ENCODE peak calls at places on chromosomes 5 and 9, in four cellular contexts. B, D, J and Z are unnamed samples.

GRCh38 chr5:24742334-24742733 is 97.6 kb upstream of the CDH10 start:
- DNase-seq in D (no peak), J (no peak), B (no peak), Z (no peak)

GRCh38 chr5:1161108-1161831 is 40.1 kb upstream of the SLC6A19 start:
- DNase-seq in D (peak; percentile 94), J (no peak), B (no peak), Z (no peak)

GRCh38 chr5:2805080-2805479 is 53.6 kb upstream of the IRX2 start:
- DNase-seq in J (no peak), B (peak; percentile 75), D (no peak), Z (no peak)

GRCh38 chr5:99644822-99645221 is 716.0 kb upstream of the CHD1 start:
- DNase-seq in D (no peak), J (no peak), B (no peak), Z (no peak)

GRCh38 chr5:53446908-53447307 is 33.5 kb upstream of the FST start:
- DNase-seq in B (no peak), J (no peak), D (no peak), Z (no peak)

GRCh38 chr5:93909356-93909755 is 168.0 kb upstream of the POU5F2 start:
- DNase-seq in B (no peak), D (no peak), J (no peak), Z (no peak)

GRCh38 chr5:137209232-137209810 is 289.8 kb downstream of the SPOCK1 start:
- DNase-seq in J (no peak), B (no peak), D (no peak), Z (no peak)

GRCh38 chr5:178672635-178673034 is 45.8 kb upstream of the CLK4 start:
- DNase-seq in D (no peak), J (no peak), B (no peak), Z (no peak)

GRCh38 chr9:20941177-20941690 is 90.2 kb downstream of the HACD4 start:
- DNase-seq in J (no peak), B (peak; percentile 61), D (peak; percentile 63), Z (peak; percentile 54)

GRCh38 chr5:158483202-158483870 is 616.4 kb downstream of the EBF1 start:
- DNase-seq in B (no peak), D (no peak), J (no peak), Z (no peak)

GRCh38 chr9:108151161-108151586 is 661.6 kb upstream of the KLF4 start:
- DNase-seq in B (no peak), J (peak; percentile 14), D (no peak), Z (no peak)

GRCh38 chr5:163529698-163530097 is 24.3 kb downstream of the MAT2B start:
- DNase-seq in D (peak; percentile 30), J (no peak), B (no peak), Z (no peak)

GRCh38 chr5:168219515-168220410 is 71.7 kb upstream of the WWC1 start:
- DNase-seq in J (peak; percentile 78), B (peak; percentile 59), D (peak; percentile 60), Z (peak; percentile 68)

GRCh38 chr5:72152506-72152905 is 45.2 kb downstream of the MAP1B start:
- DNase-seq in B (no peak), J (no peak), D (no peak), Z (no peak)

GRCh38 chr5:26847041-26847736 is 191.2 kb downstream of the CDH9 start:
- DNase-seq in B (peak; percentile 17), J (no peak), D (peak; percentile 31), Z (no peak)

GRCh38 chr5:59380350-59380951 is 513.1 kb downstream of the PDE4D start:
- DNase-seq in J (peak; percentile 7), D (peak; percentile 50), B (no peak), Z (peak; percentile 76)

GRCh38 chr5:124536333-124536732 is 210.1 kb downstream of the ZNF608 start:
- DNase-seq in J (no peak), B (no peak), D (peak; percentile 9), Z (no peak)

GRCh38 chr5:78361226-78361993 is 993 bp downstream of the SCAMP1 start:
- DNase-seq in B (no peak), D (peak; percentile 51), J (peak; percentile 25), Z (no peak)

GRCh38 chr5:171630047-171630669 is 155.5 kb upstream of the SMIM23 start:
- DNase-seq in D (no peak), J (peak; percentile 34), B (peak; percentile 77), Z (no peak)

GRCh38 chr5:57172466-57172961 is 1.3 kb upstream of the GPBP1 start:
- DNase-seq in B (no peak), D (no peak), J (peak; percentile 23), Z (no peak)

GRCh38 chr9:111916234-111916645 is 19.6 kb downstream of the UGCG start:
- DNase-seq in B (no peak), J (no peak), D (no peak), Z (no peak)

GRCh38 chr5:171207256-171207866 is 101.7 kb upstream of the TLX3 start:
- DNase-seq in J (peak; percentile 32), B (no peak), D (peak; percentile 27), Z (no peak)

GRCh38 chr5:156815988-156816599 is 34.0 kb upstream of the PPP1R2B start:
- DNase-seq in B (peak; percentile 43), J (no peak), D (peak; percentile 14), Z (no peak)

GRCh38 chr5:179343902-179344300 is 1.4 kb downstream of the ADAMTS2 start:
- DNase-seq in B (peak; percentile 90), J (no peak), D (no peak), Z (no peak)

GRCh38 chr5:168860081-168860480 is 280.9 kb upstream of the PANK3 start:
- DNase-seq in J (no peak), D (no peak), B (no peak), Z (no peak)

GRCh38 chr5:131488463-131488862 is 146.6 kb downstream of the RAPGEF6 start:
- DNase-seq in B (no peak), J (no peak), D (no peak), Z (peak; percentile 82)
- TF ChIP-seq CBFB in B (no peak), J (no peak), D (no peak), Z (no peak)

GRCh38 chr5:85000671-85001070 is 616.0 kb upstream of the EDIL3 start:
- DNase-seq in D (no peak), B (no peak), J (no peak), Z (no peak)
- TF ChIP-seq CBFB in D (no peak), B (no peak), J (no peak), Z (no peak)

DNA sequence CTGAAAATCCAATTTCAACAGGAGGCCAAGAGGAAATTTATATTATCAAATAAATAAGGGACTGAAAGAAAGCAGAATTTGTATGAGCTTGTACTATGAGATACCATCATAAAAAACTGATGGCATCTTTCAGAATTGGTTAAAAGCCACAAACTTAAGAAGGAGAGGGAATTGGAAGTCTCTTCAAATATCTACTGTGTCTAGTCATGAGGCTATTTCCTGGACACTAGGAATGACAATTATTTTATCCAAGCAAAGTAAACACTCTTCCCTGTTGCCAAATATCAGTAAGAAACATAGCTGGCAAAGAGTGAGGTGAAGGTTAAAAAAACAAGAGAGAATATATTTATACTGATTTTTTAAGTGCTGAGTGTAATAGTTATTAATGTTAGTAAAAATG is 101.5 kb upstream of the ARRDC3 start:
- DNase-seq in J (no peak), B (no peak), D (no peak), Z (no peak)
- TF ChIP-seq CBFB in J (no peak), B (no peak), D (no peak), Z (no peak)

GRCh38 chr5:31937226-31937625 is 236.9 kb downstream of the GOLPH3 start:
- DNase-seq in J (no peak), B (no peak), D (no peak), Z (no peak)

GRCh38 chr5:31936699-31937098 is 237.4 kb downstream of the GOLPH3 start:
- DNase-seq in B (no peak), J (no peak), D (no peak), Z (no peak)

GRCh38 chr5:31941356-31941755 is 232.8 kb downstream of the GOLPH3 start:
- DNase-seq in D (no peak), B (no peak), J (no peak), Z (no peak)

GRCh38 chr5:31937703-31938102 is 236.4 kb downstream of the GOLPH3 start:
- DNase-seq in B (no peak), D (no peak), J (no peak), Z (no peak)

DNA sequence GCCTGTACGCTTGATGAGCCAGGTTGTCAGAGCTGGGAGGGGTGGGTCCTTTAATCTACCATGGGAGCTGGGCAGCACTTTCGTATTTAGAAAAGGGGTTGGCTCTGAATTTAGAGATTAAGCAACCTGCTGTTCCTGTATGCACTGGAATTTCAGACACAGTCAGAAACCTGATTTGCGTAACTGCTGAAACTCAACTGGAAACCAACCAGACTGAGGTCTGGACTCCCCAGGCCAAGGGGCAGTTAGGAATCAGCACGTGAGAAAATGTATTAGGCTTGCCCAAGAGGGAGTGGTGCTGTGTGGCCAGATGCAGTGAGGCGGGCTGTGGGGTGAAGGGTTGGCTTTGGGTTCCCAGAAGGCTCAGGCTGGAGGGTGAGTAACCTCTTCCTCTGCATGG is 235.0 kb downstream of the GOLPH3 start:
- DNase-seq in J (no peak), D (no peak), B (no peak), Z (no peak)
- TF ChIP-seq CBFB in J (no peak), D (no peak), B (no peak), Z (no peak)

DNA sequence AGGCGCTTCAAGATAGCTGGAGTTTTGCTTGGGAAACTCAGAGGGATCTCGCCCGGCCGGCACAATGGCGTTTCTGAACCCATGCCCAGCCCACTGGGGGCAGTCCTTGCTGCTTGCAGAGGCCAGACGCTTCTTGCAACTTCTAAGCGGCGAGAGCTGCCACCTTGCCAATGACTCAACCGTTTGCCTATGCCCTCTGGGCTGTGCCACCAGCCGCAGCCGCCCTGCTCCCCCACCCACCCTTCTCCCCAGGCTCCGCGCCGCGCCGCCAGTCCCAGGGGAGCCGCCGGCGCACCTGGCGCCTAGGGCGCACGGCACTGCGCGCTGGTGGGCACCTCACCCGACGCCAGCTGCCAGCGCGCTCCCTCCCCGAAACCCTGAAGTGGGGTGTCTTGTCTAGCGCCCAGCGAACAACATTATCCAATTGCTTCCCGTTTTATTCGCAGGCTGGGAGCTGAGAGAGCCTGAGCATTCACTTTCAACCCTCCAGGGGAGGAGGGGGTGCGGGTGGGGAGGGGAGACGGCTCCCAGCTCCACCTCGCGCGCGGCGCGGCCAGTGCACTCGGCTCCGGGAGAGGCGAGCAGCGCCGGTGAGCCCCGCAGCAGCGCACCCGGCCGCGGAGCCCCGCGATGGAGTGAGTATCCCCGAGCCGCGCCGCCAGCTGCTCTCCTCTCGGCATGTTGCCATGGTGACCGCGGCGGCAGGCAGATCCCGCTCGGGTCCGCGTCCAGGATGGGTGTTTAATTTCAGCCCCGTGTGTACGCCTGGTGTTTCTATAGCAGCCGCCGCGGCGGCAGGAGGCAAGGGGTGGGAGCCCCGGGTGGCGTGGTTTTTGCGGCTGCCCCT is 139.5 kb upstream of the PALM2AKAP2 start:
- DNase-seq in D (no peak), J (no peak), B (peak; percentile 68), Z (no peak)
- TF ChIP-seq CBFB in D (no peak), J (no peak), B (no peak), Z (no peak)

DNA sequence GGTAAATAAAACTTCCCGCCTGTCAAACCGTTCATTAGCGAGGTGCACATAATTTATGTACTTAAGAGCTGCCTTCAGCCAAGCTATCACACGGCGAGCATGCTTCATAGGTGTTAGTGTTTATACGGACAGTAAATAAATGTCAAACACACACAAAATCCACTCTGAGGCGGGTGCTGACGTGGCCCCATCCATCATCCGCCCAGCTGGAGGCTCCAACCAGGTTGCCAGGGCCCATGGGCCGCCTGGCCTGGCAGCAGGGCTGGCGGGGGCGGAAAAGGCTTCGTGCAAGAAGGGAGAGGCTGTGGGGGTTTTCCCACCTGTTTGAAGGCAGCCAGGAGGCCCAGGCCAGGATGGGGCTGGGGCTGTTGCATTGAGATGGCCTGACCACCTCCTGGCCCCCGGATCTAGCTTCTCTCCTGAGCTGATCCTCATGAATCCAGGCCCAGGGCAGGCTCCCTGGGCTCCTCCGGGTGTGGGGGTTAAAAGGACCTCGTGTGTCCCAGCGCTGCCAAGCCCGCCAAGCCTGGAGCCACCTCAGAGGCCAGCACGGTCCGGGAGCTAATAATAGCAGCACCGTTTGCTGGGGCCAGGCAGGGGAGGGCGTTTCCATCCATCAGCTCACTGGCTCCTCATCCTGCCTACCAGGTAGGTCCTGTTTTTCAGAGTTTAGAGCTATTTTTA is 43.1 kb downstream of the BARX1 start:
- DNase-seq in D (no peak), B (peak; percentile 32), J (no peak), Z (no peak)
- TF ChIP-seq CBFB in D (no peak), B (no peak), J (no peak), Z (no peak)